ENCODE peak calls at places on chromosome 11, in six cellular contexts. A is heart right ventricle, C is neural progenitor cell, M is heart left ventricle, Y is coronary artery, T is A549. R is an unnamed sample.

GRCh38 chr11:124873980-124874379 is 8.7 kb downstream of the ROBO3 start:
- DNase-seq in Y (peak; percentile 38), T (no peak), A (no peak), C (no peak), M (no peak), R (no peak)

GRCh38 chr11:4072668-4073285 is 21.8 kb upstream of the RRM1 start:
- DNase-seq in Y (no peak), T (peak; percentile 67), C (peak; percentile 80), M (peak; percentile 60), A (no peak), R (no peak)

GRCh38 chr11:57116654-57117053 is 65.1 kb upstream of the LRRC55 start:
- DNase-seq in T (peak; percentile 13), Y (no peak), C (peak; percentile 64), M (no peak), A (no peak), R (no peak)

GRCh38 chr11:8913961-8914660 is 3.1 kb downstream of the AKIP1 start:
- DNase-seq in Y (no peak), A (no peak), C (peak; percentile 64), M (peak; percentile 28), T (peak; percentile 40), R (peak; percentile 54)

GRCh38 chr11:8586184-8586583 is 7.8 kb downstream of the STK33 start:
- DNase-seq in M (no peak), Y (no peak), T (no peak), A (no peak), C (no peak), R (no peak)

GRCh38 chr11:103202048-103202651 is 92.9 kb downstream of the DYNC2H1 start:
- DNase-seq in C (peak; percentile 29), T (peak; percentile 7), Y (no peak), M (no peak), A (no peak), R (no peak)

GRCh38 chr11:29527391-29527936 is 489.4 kb downstream of the KCNA4 start:
- DNase-seq in C (peak; percentile 7), T (peak; percentile 4), M (no peak), A (no peak), Y (no peak), R (no peak)

GRCh38 chr11:125999234-125999880 is 53.5 kb downstream of the VSIG10L2 start:
- DNase-seq in C (no peak), Y (no peak), A (no peak), T (no peak), M (no peak), R (no peak)

GRCh38 chr11:82229346-82229745 is 504.3 kb downstream of the FAM181B start:
- DNase-seq in M (no peak), Y (no peak), A (no peak), T (no peak), C (peak; percentile 40), R (no peak)

GRCh38 chr11:133906241-133906640 is 50.5 kb downstream of the IGSF9B start:
- DNase-seq in M (no peak), A (no peak), Y (no peak), C (no peak), T (no peak), R (no peak)

GRCh38 chr11:118881130-118881717 is 2.5 kb upstream of the CXCR5 start:
- DNase-seq in A (no peak), M (no peak), T (no peak), Y (no peak), C (no peak), R (no peak)

GRCh38 chr11:93000511-93001476 is 31.3 kb downstream of the MTNR1B start:
- DNase-seq in Y (no peak), T (peak; percentile 48), A (no peak), C (no peak), M (no peak), R (no peak)

GRCh38 chr11:31649129-31649528 is 139.6 kb downstream of the ELP4 start:
- DNase-seq in M (no peak), Y (no peak), A (no peak), C (peak; percentile 29), T (no peak), R (no peak)

GRCh38 chr11:64120951-64121569 is 44.9 kb downstream of the MACROD1 start:
- DNase-seq in M (peak; percentile 47), C (no peak), T (no peak), A (peak; percentile 42), Y (no peak), R (no peak)

GRCh38 chr11:10407055-10407454 is 48.0 kb upstream of the AMPD3 start:
- DNase-seq in T (peak; percentile 33), A (no peak), M (no peak), Y (no peak), C (no peak), R (no peak)

GRCh38 chr11:134272381-134273316 is 3.5 kb upstream of the GLB1L3 start:
- DNase-seq in Y (peak; percentile 58), M (no peak), T (no peak), A (no peak), C (peak; percentile 42), R (no peak)

GRCh38 chr11:100705447-100705846 is 18.4 kb downstream of the ARHGAP42 start:
- DNase-seq in Y (no peak), A (no peak), T (no peak), M (no peak), C (no peak), R (no peak)

GRCh38 chr11:1921576-1922141 is 2.2 kb downstream of the TNNT3 start:
- DNase-seq in T (no peak), C (peak; percentile 9), A (peak; percentile 67), M (peak; percentile 55), Y (no peak), R (no peak)

GRCh38 chr11:30861506-30861905 is 275.4 kb upstream of the MPPED2 start:
- DNase-seq in M (no peak), T (no peak), Y (no peak), A (no peak), C (no peak), R (no peak)

GRCh38 chr11:134069996-134070845 is 1.3 kb downstream of the JAM3 start:
- DNase-seq in C (peak; percentile 34), A (no peak), Y (no peak), M (no peak), T (no peak), R (no peak)

GRCh38 chr11:7252683-7253213 is 1.0 kb downstream of the SYT9 start:
- DNase-seq in C (peak; percentile 41), M (no peak), A (peak; percentile 7), Y (no peak), T (no peak), R (no peak)

GRCh38 chr11:64131657-64132387 is 34.1 kb downstream of the MACROD1 start:
- DNase-seq in C (peak; percentile 70), T (no peak), A (no peak), Y (no peak), M (no peak), R (no peak)

GRCh38 chr11:130578738-130579368 is 130.4 kb downstream of the ADAMTS15 start:
- DNase-seq in T (no peak), A (no peak), Y (no peak), C (no peak), M (no peak), R (no peak)

GRCh38 chr11:73359930-73360742 is 16.1 kb upstream of the RELT start:
- DNase-seq in Y (no peak), T (peak; percentile 75), C (peak; percentile 62), A (no peak), M (no peak), R (no peak)

DNA sequence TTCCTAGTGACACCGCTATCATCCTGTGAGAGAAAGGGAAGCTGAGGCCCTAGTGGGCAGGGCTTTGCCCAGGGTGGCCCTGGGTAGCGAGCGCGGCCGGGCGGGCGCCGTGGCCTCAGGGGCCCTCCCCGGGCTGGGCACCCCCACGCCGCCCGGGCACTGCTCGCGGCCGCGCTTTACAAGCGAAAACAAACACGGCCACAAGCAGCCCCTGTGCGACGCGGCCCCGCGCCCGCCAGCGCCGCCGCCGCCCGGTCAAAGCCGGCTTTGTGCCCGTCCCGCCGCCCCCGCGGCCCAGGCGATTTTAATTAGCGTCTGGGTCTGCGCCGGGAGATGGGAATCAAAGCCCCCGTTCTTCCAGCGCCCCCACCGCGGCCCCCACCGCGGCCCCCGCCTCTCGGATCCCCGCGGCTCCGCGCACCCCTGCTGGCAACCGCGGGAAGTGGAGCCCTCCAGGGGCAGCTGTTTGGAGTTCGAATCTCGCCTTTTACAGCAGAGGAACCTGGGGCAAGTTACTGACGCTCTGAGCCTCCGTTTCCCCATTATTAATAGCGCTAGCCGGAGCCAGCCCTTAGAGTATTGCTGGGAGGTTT is 47.9 kb downstream of the CHRDL2 start:
- DNase-seq in A (peak; percentile 46), C (peak; percentile 64), Y (peak; percentile 72), M (no peak), T (no peak), R (peak; percentile 91)
- TF ChIP-seq CTCF in A (peak; percentile 57), C (peak; percentile 47), Y (peak; percentile 29), M (peak; percentile 24), T (no peak), R (peak; percentile 33)

DNA sequence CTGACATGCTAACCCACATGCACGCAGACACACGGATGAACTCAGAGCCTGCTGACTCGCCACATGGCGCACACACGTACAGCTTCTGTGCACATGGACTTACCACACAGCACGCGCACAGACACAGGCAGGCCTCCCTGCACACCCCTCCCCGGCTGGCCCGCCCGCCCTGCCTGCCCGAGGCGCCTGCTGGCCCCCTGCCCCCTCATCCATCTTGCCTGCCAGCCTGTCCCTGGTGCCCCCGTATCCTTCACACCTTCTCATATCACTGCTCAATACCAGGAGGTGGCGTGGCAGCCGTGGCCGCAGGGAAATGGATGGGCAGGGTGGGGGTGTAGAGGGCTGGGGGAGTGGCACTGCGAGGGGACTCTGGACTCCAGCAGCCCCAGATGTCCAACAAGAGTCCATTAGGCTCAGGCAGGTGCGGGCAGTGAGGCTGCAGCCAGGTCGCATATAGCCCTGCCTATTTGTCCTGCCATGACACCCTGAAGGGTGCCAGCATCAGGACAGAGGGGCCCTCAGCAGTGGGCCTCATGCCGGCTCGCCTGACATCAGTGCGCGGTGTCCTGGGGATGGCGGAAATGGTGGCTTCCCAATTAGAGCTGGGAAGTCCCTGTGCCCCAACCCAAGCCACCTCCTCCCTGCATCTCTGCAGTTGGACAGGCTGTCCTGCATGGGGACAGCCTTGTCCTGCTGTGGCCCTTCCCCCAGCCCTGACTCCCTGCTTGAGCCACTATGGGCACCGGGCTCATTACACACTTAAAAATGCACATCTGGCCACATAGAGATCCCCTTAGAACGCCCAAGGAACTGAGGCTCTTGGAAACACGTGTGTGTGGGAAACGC is 2.0 kb upstream of the TBX10 start:
- DNase-seq in A (no peak), C (no peak), Y (no peak), T (no peak), M (no peak), R (no peak)
- H3K27ac ChIP-seq in A (no peak overlapping the region), C (no peak overlapping the region), Y (no peak overlapping the region), T (no peak overlapping the region), M (no peak overlapping the region), R (no peak overlapping the region)

GRCh38 chr11:67698247-67698646 is 23.8 kb upstream of the ALDH3B2 start:
- DNase-seq in Y (no peak), M (no peak), T (peak; percentile 34), C (no peak), A (no peak), R (no peak)
- TF ChIP-seq CTCF in Y (no peak), M (no peak), T (no peak), C (no peak), A (no peak), R (no peak)

GRCh38 chr11:19821412-19821875 is 108.8 kb downstream of the NAV2 start:
- DNase-seq in C (no peak), M (no peak), A (no peak), T (no peak), Y (no peak), R (no peak)

GRCh38 chr11:19817265-19817851 is 104.7 kb downstream of the NAV2 start:
- DNase-seq in C (no peak), T (no peak), M (no peak), A (no peak), Y (no peak), R (no peak)

GRCh38 chr11:19817870-19818269 is 105.2 kb downstream of the NAV2 start:
- DNase-seq in Y (no peak), T (no peak), A (no peak), M (no peak), C (no peak), R (no peak)

GRCh38 chr11:19820100-19820499 is 107.5 kb downstream of the NAV2 start:
- DNase-seq in M (no peak), C (no peak), Y (no peak), T (no peak), A (no peak), R (no peak)

GRCh38 chr11:19819148-19819547 is 106.5 kb downstream of the NAV2 start:
- DNase-seq in C (no peak), T (no peak), Y (no peak), M (no peak), A (no peak), R (no peak)
- H3K27ac ChIP-seq in C (no peak overlapping the region), T (no peak overlapping the region), Y (no peak overlapping the region), M (no peak overlapping the region), A (no peak overlapping the region), R (no peak overlapping the region)

R was measured in dorsolateral prefrontal cortex.